ENCODE peak calls at places on chromosome 16, in four cellular contexts. X, I, N and P are unnamed samples.
A peak's percentile ranks its signal among the peaks of the same experiment; 100 is the strongest.

GRCh38 chr16:4233431-4233830 is 8.4 kb downstream of the SRL start:
- DNase-seq in X (no peak), I (no peak), N (no peak), P (no peak)

GRCh38 chr16:50316102-50316847 is 49.9 kb downstream of the ADCY7 start:
- DNase-seq in N (no peak), I (no peak), X (no peak), P (no peak)

GRCh38 chr16:80058236-80058635 is 457.7 kb upstream of the MAF start:
- DNase-seq in I (no peak), N (no peak), X (no peak), P (no peak)

GRCh38 chr16:88497561-88498420 is 44.7 kb downstream of the ZFPM1 start:
- DNase-seq in I (peak; percentile 92), X (no peak), N (no peak), P (no peak)

GRCh38 chr16:50835358-50836060 is 93.6 kb downstream of the CYLD start:
- DNase-seq in N (no peak), X (no peak), I (no peak), P (no peak)

GRCh38 chr16:4103741-4104140 is 12.5 kb downstream of the ADCY9 start:
- DNase-seq in N (no peak), I (no peak), X (no peak), P (no peak)

GRCh38 chr16:53224932-53225533 is 170.2 kb downstream of the CHD9 start:
- DNase-seq in I (peak; percentile 12), N (no peak), X (no peak), P (no peak)

GRCh38 chr16:82016268-82016667 is 5.0 kb upstream of the SDR42E1 start:
- DNase-seq in I (peak; percentile 45), X (no peak), N (no peak), P (no peak)

GRCh38 chr16:30429678-30430427 is at the start of gene DCTPP1:
- DNase-seq in X (peak; percentile 99), N (peak; percentile 100), I (peak; percentile 94), P (peak; percentile 91)

GRCh38 chr16:53827741-53828140 is 123.8 kb downstream of the FTO start:
- DNase-seq in N (no peak), X (no peak), I (no peak), P (no peak)

DNA sequence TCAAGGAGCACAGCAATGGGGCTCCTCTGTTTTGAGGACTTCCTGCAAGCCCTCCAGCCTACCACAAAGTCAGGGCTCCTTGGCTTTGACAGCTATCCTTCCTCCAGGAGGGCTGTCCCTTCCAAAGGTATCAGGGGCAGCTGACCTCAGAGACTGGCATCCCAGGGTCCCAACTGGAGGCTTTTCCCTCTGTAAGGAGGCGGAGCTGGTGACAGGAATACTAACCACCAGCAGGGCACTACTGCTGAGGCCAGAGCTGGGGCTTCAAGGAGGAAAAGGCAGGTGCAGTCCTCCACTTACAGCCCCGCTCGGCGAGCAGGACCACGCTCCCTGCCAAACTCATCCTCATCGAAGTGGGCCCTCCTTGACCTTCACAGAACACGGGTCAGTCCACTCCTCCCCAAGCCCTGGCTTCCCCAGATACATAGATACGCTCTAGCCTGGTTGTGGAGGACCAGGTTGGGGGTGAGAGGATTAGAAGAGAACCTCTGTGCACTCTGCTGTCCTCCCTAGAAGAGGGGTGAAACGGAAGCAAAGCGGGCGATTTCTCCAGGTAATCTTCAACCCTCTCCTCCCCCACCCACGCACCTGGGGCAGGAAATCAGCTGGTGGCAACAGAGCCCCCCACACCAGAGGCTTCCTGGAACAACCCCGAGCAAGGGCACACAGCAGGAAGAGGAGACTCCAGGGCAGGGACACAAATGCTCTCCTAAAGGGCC is 20.5 kb downstream of the ST3GAL2 start:
- DNase-seq in X (no peak), N (no peak), I (no peak), P (no peak)
- TF ChIP-seq CREM in X (no peak), N (no peak), I (no peak), P (no peak)

GRCh38 chr16:28875134-28876015 is 2.9 kb upstream of the ATP2A1 start:
- DNase-seq in X (no peak), N (no peak), I (no peak), P (no peak)
- TF ChIP-seq CTCF in X (no peak), N (peak; percentile 54), I (no peak), P (no peak)

GRCh38 chr16:12126091-12126806 is 149.7 kb downstream of the SNX29 start:
- DNase-seq in I (no peak), X (no peak), N (no peak), P (no peak)
- TF ChIP-seq CREM in I (no peak), X (no peak), N (no peak), P (no peak)

DNA sequence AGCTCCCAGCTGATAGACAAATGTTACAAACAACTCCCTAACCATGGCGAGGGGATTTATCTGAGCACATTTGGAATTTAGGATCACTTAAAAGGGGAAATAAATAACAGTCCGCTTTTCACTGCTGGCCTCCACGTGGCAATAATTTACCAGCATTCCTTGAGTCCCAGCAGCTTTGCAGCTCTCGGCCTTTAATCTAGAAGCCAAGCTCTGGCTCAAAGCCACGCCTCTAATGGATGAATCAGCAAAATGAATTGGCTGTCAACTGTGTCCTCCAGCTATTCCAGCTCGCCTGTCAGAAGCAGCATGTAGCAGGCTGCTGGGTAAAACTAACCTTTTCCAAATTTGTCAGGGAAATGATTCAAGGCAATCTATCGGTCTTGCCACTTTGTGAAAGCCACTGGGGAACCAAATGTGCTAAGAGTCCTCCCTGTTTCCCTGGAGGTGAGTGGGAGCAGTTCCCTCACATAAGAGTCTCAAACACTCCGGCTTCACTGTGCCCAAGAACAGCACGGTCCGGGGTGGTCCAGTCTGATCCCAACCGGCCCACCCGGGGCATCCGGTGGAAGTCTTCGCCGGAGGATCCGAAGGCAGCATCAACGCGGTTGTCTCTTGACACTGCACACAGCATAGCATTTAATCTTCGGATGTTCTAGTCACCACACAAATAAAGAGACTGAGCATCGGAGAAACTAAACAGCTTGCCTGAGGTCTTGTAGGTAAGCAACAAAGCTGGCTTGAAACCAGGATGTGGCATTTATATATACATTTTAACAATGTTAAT is 143.3 kb downstream of the PARN start:
- DNase-seq in N (peak; percentile 98), I (peak; percentile 80), X (no peak), P (no peak)
- TF ChIP-seq CTCF in N (peak; percentile 30), I (no peak), X (no peak), P (no peak)

GRCh38 chr16:2149630-2150417 is 1.4 kb downstream of the RAB26 start:
- DNase-seq in I (no peak), X (no peak), N (peak; percentile 42), P (peak; percentile 40)

GRCh38 chr16:2152695-2153506 is 2.7 kb upstream of the TRAF7 start:
- DNase-seq in I (peak; percentile 48), X (no peak), N (peak; percentile 38), P (no peak)

GRCh38 chr16:2148714-2149629 is 547 bp downstream of the RAB26 start:
- DNase-seq in N (no peak), I (peak; percentile 57), X (no peak), P (no peak)

GRCh38 chr16:2151188-2152091 is 3.0 kb downstream of the RAB26 start:
- DNase-seq in I (no peak), X (no peak), N (no peak), P (peak; percentile 21)

DNA sequence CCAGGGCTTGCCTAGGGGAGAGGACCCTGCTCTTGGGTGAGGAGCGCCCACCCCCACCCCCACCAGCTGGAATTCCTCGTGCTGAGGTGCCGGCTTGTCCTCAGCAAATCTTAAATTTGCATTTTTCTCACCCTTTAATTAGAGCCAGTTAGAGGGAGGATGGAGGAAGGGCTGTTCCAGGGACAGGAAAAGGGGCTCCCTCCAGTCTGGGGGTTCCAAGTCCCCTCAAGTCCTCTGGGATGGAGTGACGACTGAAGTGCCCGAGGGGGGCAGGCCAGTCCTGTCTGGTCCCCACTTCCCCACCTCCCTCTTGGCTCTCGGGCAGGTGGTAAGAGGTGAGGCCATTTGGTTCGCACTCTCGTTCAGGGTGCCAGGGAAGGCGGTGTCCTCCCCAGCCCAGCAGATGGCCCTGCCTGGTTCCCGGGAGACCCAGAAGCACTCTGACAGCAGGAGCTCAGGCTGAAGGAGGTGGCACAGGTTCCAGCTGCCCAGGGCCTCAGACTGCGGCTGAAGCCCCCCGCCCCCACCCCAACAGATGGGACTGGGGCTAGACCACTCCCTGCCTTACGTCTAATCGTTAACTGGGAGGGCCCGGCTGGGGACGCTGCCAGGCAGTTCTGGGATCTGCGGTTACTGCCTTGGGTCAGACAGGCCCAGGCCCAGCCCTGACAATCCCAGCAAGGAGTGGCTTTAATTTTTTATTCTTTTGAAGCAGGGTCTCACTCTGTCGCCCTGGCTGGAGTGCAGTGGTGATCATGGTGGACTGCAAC is 2.2 kb downstream of the RAB26 start:
- DNase-seq in N (peak; percentile 68), I (no peak), X (no peak), P (peak; percentile 65)
- TF ChIP-seq CREM in N (no peak), I (no peak), X (no peak), P (peak; percentile 39)

DNA sequence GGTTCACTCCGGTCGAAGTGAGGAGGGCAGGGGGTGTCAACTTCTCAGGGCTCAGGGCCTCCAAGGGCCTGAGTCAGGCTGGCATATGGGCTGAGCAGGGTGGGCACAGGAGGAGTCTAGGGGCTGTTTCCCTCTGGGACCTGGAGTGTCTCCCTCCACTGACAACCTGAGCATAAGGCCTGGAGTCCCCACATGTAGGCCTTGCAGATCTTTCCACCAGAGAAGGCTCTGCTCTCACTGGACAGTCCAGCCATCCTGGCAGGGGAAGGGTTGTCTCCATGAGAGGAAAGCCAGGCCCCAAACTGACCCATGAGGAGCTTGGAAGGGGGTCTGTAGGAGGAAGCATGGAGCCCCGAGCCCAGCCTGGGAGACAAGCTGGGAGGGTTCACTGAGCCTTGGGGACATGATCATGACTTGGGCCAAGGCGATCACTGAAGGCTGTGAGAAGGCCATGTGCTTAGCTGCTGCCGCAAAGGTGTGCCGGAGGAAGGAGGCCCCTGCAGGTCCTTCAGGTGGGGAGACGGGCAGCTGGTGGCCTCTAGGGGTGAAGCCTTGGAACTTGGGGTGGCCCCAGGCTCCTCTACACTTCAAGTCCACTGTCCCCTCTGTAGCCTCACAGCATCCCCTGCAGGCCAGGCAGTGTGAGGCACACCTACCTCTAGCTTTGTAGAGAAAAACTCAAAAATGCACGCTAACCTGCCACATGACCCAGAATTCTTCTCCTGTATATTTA is 9.9 kb downstream of the CMTM2 start:
- DNase-seq in I (peak; percentile 72), X (no peak), N (peak; percentile 55), P (peak; percentile 79)
- TF ChIP-seq CTCF in I (peak; percentile 97), X (peak; percentile 96), N (peak; percentile 84), P (peak; percentile 42)

GRCh38 chr16:72332926-72333325 is 161.0 kb upstream of the PMFBP1 start:
- DNase-seq in X (no peak), I (no peak), N (no peak), P (no peak)
- TF ChIP-seq CREM in X (no peak), I (no peak), N (no peak), P (no peak)

GRCh38 chr16:74666425-74667214 is at the start of gene RFWD3:
- DNase-seq in X (peak; percentile 94), N (peak; percentile 99), I (peak; percentile 99), P (peak; percentile 96)
- TF ChIP-seq CTCF in X (no peak), N (peak; percentile 21), I (no peak), P (no peak)

GRCh38 chr16:78269251-78269650 is 169.8 kb downstream of the WWOX start:
- DNase-seq in X (no peak), I (no peak), N (no peak), P (no peak)
- TF ChIP-seq CREM in X (no peak), I (no peak), N (no peak), P (no peak)